ENCODE peak calls at places on chromosomes 3 and 15, in five cellular contexts. G is non-pigmented ciliary epithelial cell, R is small intestine, Z is skeletal muscle cell, C is NCI-H524. Q is an unnamed sample.

GRCh38 chr15:77019476-77020331 is 24.8 kb downstream of the PSTPIP1 start:
- DNase-seq in C (no peak), G (no peak), Z (no peak), R (no peak), Q (no peak)

GRCh38 chr3:149466192-149466591 is 8.3 kb upstream of the TM4SF4 start:
- DNase-seq in Z (peak), C (no peak), G (peak), R (no peak), Q (no peak)

GRCh38 chr3:177069514-177070329 is 127.6 kb downstream of the TBL1XR1 start:
- DNase-seq in C (no peak), Z (peak), R (no peak), G (no peak), Q (no peak)

GRCh38 chr15:77907824-77908751 is 169.4 kb downstream of the TBC1D2B start:
- DNase-seq in C (no peak), Z (no peak), G (no peak), R (no peak), Q (peak)

GRCh38 chr3:94307588-94307987 is 244.7 kb downstream of the NSUN3 start:
- DNase-seq in R (no peak), C (no peak), G (no peak), Z (no peak), Q (no peak)

GRCh38 chr15:56683925-56684324 is 49.4 kb downstream of the ZNF280D start:
- DNase-seq in Z (no peak), C (no peak), R (no peak), G (no peak), Q (no peak)

GRCh38 chr15:40891810-40892448 is 2.3 kb upstream of the VPS18 start:
- DNase-seq in R (peak), C (peak), Z (no peak), G (no peak), Q (peak)

GRCh38 chr3:49362579-49362978 is 4.4 kb upstream of the GPX1 start:
- DNase-seq in Z (no peak), C (no peak), G (no peak), R (no peak), Q (no peak)

GRCh38 chr3:194447161-194447560 is 39.6 kb downstream of the ATP13A3 start:
- DNase-seq in C (no peak), Z (no peak), G (no peak), R (peak), Q (no peak)

GRCh38 chr15:75452968-75453702 is 1.6 kb upstream of the SIN3A start:
- DNase-seq in C (peak), Z (no peak), G (no peak), R (peak), Q (peak)

GRCh38 chr15:77138167-77138522 is 67.2 kb upstream of the TSPAN3 start:
- DNase-seq in G (no peak), R (peak), C (no peak), Z (no peak), Q (no peak)

GRCh38 chr3:124601189-124601588 is 129.1 kb upstream of the UMPS start:
- DNase-seq in C (no peak), G (no peak), Z (no peak), R (peak), Q (no peak)

GRCh38 chr15:89740137-89740536 is 10.9 kb downstream of the MESP1 start:
- DNase-seq in G (peak), C (peak), R (peak), Z (no peak), Q (peak)

GRCh38 chr15:34301058-34301457 is 36.5 kb downstream of the SLC12A6 start:
- DNase-seq in G (no peak), C (no peak), R (no peak), Z (no peak), Q (no peak)

GRCh38 chr3:16252243-16252978 is 12.3 kb downstream of the DPH3 start:
- DNase-seq in R (peak), Z (no peak), C (no peak), G (no peak), Q (peak)

GRCh38 chr3:127417709-127418559 is 130.1 kb upstream of the PRR20G start:
- DNase-seq in G (no peak), R (no peak), C (no peak), Z (no peak), Q (peak)

GRCh38 chr3:11059090-11059798 is 66.7 kb downstream of the SLC6A1 start:
- DNase-seq in C (peak), Z (peak), G (peak), R (peak), Q (peak)

GRCh38 chr3:166100710-166101109 is 263.5 kb upstream of the BCHE start:
- DNase-seq in C (no peak), G (no peak), Z (no peak), R (no peak), Q (no peak)

GRCh38 chr15:45180201-45180600 is 7.6 kb downstream of the SHF start:
- DNase-seq in R (no peak), Z (no peak), G (no peak), C (no peak), Q (no peak)

Q was measured in colonic mucosa.